ENCODE peak calls at places on chromosomes 6 and 20, in four cellular contexts. One of them, this sample, is unnamed.

GRCh38 chr20:32480361-32481199 is 104.6 kb downstream of the NOL4L start:
- DNase-seq in HCT116: no peak
- DNase-seq in neural progenitor cell: peak; percentile 32
- DNase-seq in A549: no peak
- DNase-seq in this sample: no peak

GRCh38 chr6:163415176-163415619 is 680 bp downstream of the QKI start:
- DNase-seq in HCT116: no peak
- DNase-seq in neural progenitor cell: no peak
- DNase-seq in A549: no peak
- DNase-seq in this sample: peak; percentile 27

GRCh38 chr20:37529214-37529967 is 1.7 kb upstream of the BLCAP start:
- DNase-seq in HCT116: no peak
- DNase-seq in neural progenitor cell: no peak
- DNase-seq in A549: no peak
- DNase-seq in this sample: no peak

GRCh38 chr20:57621426-57622200 is 1.4 kb upstream of the ZBP1 start:
- DNase-seq in HCT116: no peak
- DNase-seq in neural progenitor cell: no peak
- DNase-seq in A549: no peak
- DNase-seq in this sample: no peak

GRCh38 chr6:36703982-36704381 is 6.4 kb downstream of the RAB44 start:
- DNase-seq in HCT116: no peak
- DNase-seq in neural progenitor cell: no peak
- DNase-seq in A549: no peak
- DNase-seq in this sample: no peak

GRCh38 chr20:37567671-37568588 is 40.3 kb upstream of the BLCAP start:
- DNase-seq in HCT116: no peak
- DNase-seq in neural progenitor cell: peak; percentile 28
- DNase-seq in A549: no peak
- DNase-seq in this sample: peak; percentile 30

GRCh38 chr6:69673298-69673697 is 123.5 kb downstream of the LMBRD1 start:
- DNase-seq in HCT116: no peak
- DNase-seq in neural progenitor cell: no peak
- DNase-seq in A549: no peak
- DNase-seq in this sample: no peak

GRCh38 chr6:74871757-74872156 is 334.1 kb downstream of the COL12A1 start:
- DNase-seq in HCT116: no peak
- DNase-seq in neural progenitor cell: no peak
- DNase-seq in A549: no peak
- DNase-seq in this sample: no peak

GRCh38 chr6:108113557-108114519 is 39.3 kb upstream of the OSTM1 start:
- DNase-seq in HCT116: peak; percentile 35
- DNase-seq in neural progenitor cell: peak; percentile 76
- DNase-seq in A549: peak; percentile 74
- DNase-seq in this sample: no peak

GRCh38 chr6:47134476-47135189 is 92.5 kb upstream of the ADGRF1 start:
- DNase-seq in HCT116: peak; percentile 88
- DNase-seq in neural progenitor cell: no peak
- DNase-seq in A549: peak; percentile 72
- DNase-seq in this sample: no peak

GRCh38 chr6:1695546-1696494 is 86.1 kb downstream of the FOXC1 start:
- DNase-seq in HCT116: no peak
- DNase-seq in neural progenitor cell: no peak
- DNase-seq in A549: no peak
- DNase-seq in this sample: no peak

GRCh38 chr20:20820104-20820503 is 107.7 kb upstream of the RALGAPA2 start:
- DNase-seq in HCT116: peak; percentile 34
- DNase-seq in neural progenitor cell: peak; percentile 66
- DNase-seq in A549: peak; percentile 40
- DNase-seq in this sample: peak; percentile 77
- TF ChIP-seq CTCF in HCT116: no peak
- TF ChIP-seq CTCF in neural progenitor cell: peak; percentile 64
- TF ChIP-seq CTCF in A549: no peak
- TF ChIP-seq CTCF in this sample: peak; percentile 61

GRCh38 chr6:113137411-113137810 is 719.7 kb upstream of the MARCKS start:
- DNase-seq in HCT116: no peak
- DNase-seq in neural progenitor cell: peak; percentile 10
- DNase-seq in A549: no peak
- DNase-seq in this sample: no peak
- H3K4me3 ChIP-seq in HCT116: no peak overlapping the region
- H3K4me3 ChIP-seq in neural progenitor cell: no peak overlapping the region
- H3K4me3 ChIP-seq in A549: no peak overlapping the region
- H3K4me3 ChIP-seq in this sample: no peak overlapping the region

GRCh38 chr6:39793528-39793927 is 1.4 kb downstream of the DAAM2 start:
- DNase-seq in HCT116: no peak
- DNase-seq in neural progenitor cell: no peak
- DNase-seq in A549: no peak
- DNase-seq in this sample: no peak
- H3K27ac ChIP-seq in HCT116: no peak overlapping the region
- H3K27ac ChIP-seq in neural progenitor cell: no peak overlapping the region
- H3K27ac ChIP-seq in A549: no peak overlapping the region
- H3K27ac ChIP-seq in this sample: no peak overlapping the region

DNA sequence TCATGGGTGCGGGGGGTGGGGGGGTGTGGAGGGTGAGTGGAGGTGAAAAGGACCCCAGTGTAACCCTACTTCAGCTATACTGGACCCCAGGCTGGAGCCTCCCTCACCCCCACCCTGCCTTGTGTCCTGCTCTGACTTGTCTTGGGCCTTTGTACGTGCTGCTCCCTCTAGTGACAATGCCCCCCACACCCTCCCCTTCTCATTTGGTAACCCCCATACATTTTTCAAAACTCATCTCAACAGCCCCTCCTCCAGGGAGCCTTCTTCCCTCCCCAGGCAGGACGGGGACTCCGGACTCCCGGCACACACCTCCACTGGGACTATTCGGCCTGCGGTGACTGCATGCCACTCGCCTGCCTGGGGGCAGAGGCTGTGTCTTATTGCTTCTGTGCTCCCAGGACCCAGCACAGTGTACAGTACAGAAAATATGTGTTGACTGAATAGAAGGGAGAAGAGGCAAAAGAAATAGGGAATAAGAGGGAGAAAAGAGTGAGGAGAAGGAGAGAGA is 108.2 kb downstream of the VEGFA start:
- DNase-seq in HCT116: no peak
- DNase-seq in neural progenitor cell: no peak
- DNase-seq in A549: no peak
- DNase-seq in this sample: no peak
- TF ChIP-seq CTCF in HCT116: no peak
- TF ChIP-seq CTCF in neural progenitor cell: no peak
- TF ChIP-seq CTCF in A549: no peak
- TF ChIP-seq CTCF in this sample: no peak

DNA sequence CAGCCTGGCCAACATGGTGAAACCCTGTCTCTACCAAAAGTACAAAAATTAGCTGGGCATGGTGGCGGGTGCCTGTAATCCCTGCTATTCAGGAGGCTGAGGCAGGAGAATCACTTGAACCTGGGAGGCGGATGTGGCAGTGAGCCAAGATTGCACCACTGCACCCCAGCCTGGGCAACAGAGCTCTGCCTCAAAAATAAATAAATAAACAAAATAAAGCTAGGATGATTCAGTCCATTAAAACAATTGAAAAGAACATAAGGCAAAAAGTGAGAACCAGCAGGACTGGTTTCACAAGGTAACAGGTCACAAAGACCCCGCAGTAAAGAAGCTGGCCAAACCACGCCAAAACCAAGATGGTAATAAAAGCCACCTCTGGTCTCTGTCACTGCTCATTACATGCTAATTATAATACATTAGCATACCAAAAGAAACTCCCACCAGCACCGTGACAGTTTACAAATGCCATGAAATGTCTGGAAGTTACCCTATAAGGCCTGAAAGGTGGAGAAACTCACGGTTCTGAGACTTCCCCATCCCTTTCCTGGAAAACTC is 10.4 kb downstream of the LAMA4 start:
- DNase-seq in HCT116: no peak
- DNase-seq in neural progenitor cell: no peak
- DNase-seq in A549: no peak
- DNase-seq in this sample: no peak
- H3K4me3 ChIP-seq in HCT116: no peak overlapping the region
- H3K4me3 ChIP-seq in neural progenitor cell: no peak overlapping the region
- H3K4me3 ChIP-seq in A549: no peak overlapping the region
- H3K4me3 ChIP-seq in this sample: no peak overlapping the region